ENCODE peak calls at places on chromosomes 1 and 21, in four cellular contexts. X is tibial artery, I is sigmoid colon, S is uterus. Q is an unnamed sample.

GRCh38 chr1:70528591-70529333 is 117.7 kb downstream of the CTH start:
- DNase-seq in X (no peak), I (no peak), S (peak; percentile 40), Q (peak; percentile 79)

GRCh38 chr1:194600716-194601115 is 1414.3 kb upstream of the B3GALT2 start:
- DNase-seq in I (no peak), S (no peak), X (no peak), Q (no peak)

GRCh38 chr1:54577612-54578011 is 29.6 kb downstream of the ACOT11 start:
- DNase-seq in S (peak; percentile 30), I (peak; percentile 94), X (peak; percentile 87), Q (no peak)

GRCh38 chr1:64675718-64676345 is 69.0 kb upstream of the RAVER2 start:
- DNase-seq in X (no peak), I (no peak), S (no peak), Q (no peak)

GRCh38 chr1:188295157-188295556 is 1466.4 kb downstream of the PLA2G4A start:
- DNase-seq in X (no peak), S (no peak), I (no peak), Q (no peak)

GRCh38 chr1:94550800-94551241 is 9.3 kb upstream of the F3 start:
- DNase-seq in I (no peak), S (no peak), X (no peak), Q (peak; percentile 85)

GRCh38 chr1:245822997-245823396 is 668.2 kb downstream of the KIF26B start:
- DNase-seq in I (no peak), X (no peak), S (peak; percentile 35), Q (no peak)

GRCh38 chr1:66575739-66576138 is 41.8 kb downstream of the SGIP1 start:
- DNase-seq in I (peak; percentile 67), S (peak; percentile 58), X (no peak), Q (no peak)

GRCh38 chr1:57422271-57423134 is 1.4 kb downstream of the DAB1 start:
- DNase-seq in X (no peak), S (no peak), I (no peak), Q (no peak)

GRCh38 chr1:21508580-21509350 is 458 bp upstream of the ALPL start:
- DNase-seq in X (peak; percentile 32), I (no peak), S (peak; percentile 24), Q (peak; percentile 93)

GRCh38 chr1:12595839-12596821 is 21.9 kb downstream of the DHRS3 start:
- DNase-seq in I (peak; percentile 97), S (peak; percentile 88), X (peak; percentile 94), Q (no peak)

GRCh38 chr1:203662821-203663220 is 36.2 kb downstream of the ATP2B4 start:
- DNase-seq in I (no peak), S (no peak), X (no peak), Q (no peak)

GRCh38 chr1:210663730-210664573 is 335.2 kb downstream of the HHAT start:
- DNase-seq in S (no peak), I (no peak), X (no peak), Q (no peak)

GRCh38 chr1:6440198-6441126 is 15.9 kb downstream of the ESPN start:
- DNase-seq in X (no peak), S (no peak), I (no peak), Q (peak; percentile 91)

GRCh38 chr1:19013826-19014548 is 57.5 kb upstream of the IFFO2 start:
- DNase-seq in I (no peak), X (no peak), S (no peak), Q (no peak)

GRCh38 chr1:51850420-51851297 is 27.9 kb downstream of the NRDC start:
- DNase-seq in I (no peak), X (no peak), S (no peak), Q (no peak)

GRCh38 chr1:167671727-167672511 is 41.9 kb downstream of the RCSD1 start:
- DNase-seq in I (no peak), X (no peak), S (no peak), Q (no peak)

GRCh38 chr1:10639301-10640078 is 157.0 kb downstream of the CASZ1 start:
- DNase-seq in X (no peak), S (no peak), I (no peak), Q (no peak)

GRCh38 chr1:29650041-29650400 is 413.7 kb downstream of the PTPRU start:
- DNase-seq in I (no peak), S (no peak), X (no peak), Q (no peak)

GRCh38 chr1:42932442-42932941 is 26.2 kb downstream of the SLC2A1 start:
- DNase-seq in S (no peak), X (no peak), I (no peak), Q (no peak)

GRCh38 chr1:67150931-67151330 is 15.3 kb upstream of the IL23R start:
- DNase-seq in S (no peak), X (no peak), I (no peak), Q (no peak)

GRCh38 chr1:236287757-236288619 is 6.2 kb upstream of the ERO1B start:
- DNase-seq in I (peak; percentile 87), X (no peak), S (peak; percentile 56), Q (no peak)

GRCh38 chr1:88935522-88936222 is 44.3 kb upstream of the GTF2B start:
- DNase-seq in S (no peak), I (no peak), X (no peak), Q (peak; percentile 24)

GRCh38 chr1:39566441-39567137 is 10.0 kb downstream of the PABPC4 start:
- DNase-seq in X (no peak), S (no peak), I (no peak), Q (no peak)

GRCh38 chr1:1325288-1326074 is 879 bp downstream of the CPTP start:
- DNase-seq in X (no peak), S (no peak), I (peak; percentile 79), Q (no peak)

GRCh38 chr1:36174716-36175115 is 18.8 kb downstream of the MAP7D1 start:
- DNase-seq in I (no peak), S (no peak), X (no peak), Q (no peak)

GRCh38 chr1:1594602-1594981 is 5.3 kb downstream of the FNDC10 start:
- DNase-seq in S (no peak), I (no peak), X (no peak), Q (no peak)

GRCh38 chr1:87513270-87513669 is 184.6 kb downstream of the LMO4 start:
- DNase-seq in I (no peak), X (no peak), S (no peak), Q (no peak)

GRCh38 chr1:244350027-244350426 is 101.7 kb downstream of the ADSS2 start:
- DNase-seq in X (no peak), S (no peak), I (no peak), Q (no peak)

GRCh38 chr1:46830665-46831322 is 31.9 kb downstream of the CYP4B1 start:
- DNase-seq in X (no peak), I (no peak), S (no peak), Q (no peak)

DNA sequence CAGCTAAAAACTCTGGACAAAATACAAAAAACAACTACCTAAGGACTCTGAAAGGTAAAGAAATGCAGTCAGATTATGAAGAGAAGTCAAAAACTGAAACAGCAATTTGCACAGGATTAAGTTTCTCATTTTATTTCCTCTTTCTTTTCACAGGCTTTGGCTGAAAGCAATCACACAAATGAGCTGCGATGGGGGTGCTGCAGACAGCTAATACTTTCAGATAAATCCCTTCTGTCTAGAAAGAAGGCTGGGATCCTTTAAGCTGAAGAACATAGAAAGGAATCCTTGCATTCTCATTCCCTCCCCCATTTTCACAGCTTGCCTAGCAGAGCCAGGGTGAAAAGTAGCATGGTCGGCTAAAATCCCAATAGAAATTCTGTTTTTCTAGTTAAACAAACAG is 32.0 kb upstream of the PRDX6 start:
- DNase-seq in X (no peak), S (no peak), I (no peak), Q (peak; percentile 56)
- H3K4me1 ChIP-seq in X (no peaks in the 10 kb centered on the region), S (no peaks in the 10 kb centered on the region), I (no peaks in the 10 kb centered on the region), Q (peaks cover 27% of the 10 kb centered on the region)

GRCh38 chr1:228415853-228416216 is 826 bp downstream of the TRIM17 start:
- DNase-seq in I (no peak), X (no peak), S (no peak), Q (no peak)
- H3K4me3 ChIP-seq in I (no peak overlapping the region), X (no peak overlapping the region), S (peak overlapping the region; percentile 12), Q (no peak overlapping the region)

GRCh38 chr1:59833991-59834390 is 19.2 kb downstream of the HOOK1 start:
- DNase-seq in X (no peak), S (no peak), I (no peak), Q (no peak)
- H3K36me3 ChIP-seq in X (no peaks in the 10 kb centered on the region), S (peaks cover 2% of the 10 kb centered on the region), I (no peaks in the 10 kb centered on the region), Q (no peaks in the 10 kb centered on the region)

DNA sequence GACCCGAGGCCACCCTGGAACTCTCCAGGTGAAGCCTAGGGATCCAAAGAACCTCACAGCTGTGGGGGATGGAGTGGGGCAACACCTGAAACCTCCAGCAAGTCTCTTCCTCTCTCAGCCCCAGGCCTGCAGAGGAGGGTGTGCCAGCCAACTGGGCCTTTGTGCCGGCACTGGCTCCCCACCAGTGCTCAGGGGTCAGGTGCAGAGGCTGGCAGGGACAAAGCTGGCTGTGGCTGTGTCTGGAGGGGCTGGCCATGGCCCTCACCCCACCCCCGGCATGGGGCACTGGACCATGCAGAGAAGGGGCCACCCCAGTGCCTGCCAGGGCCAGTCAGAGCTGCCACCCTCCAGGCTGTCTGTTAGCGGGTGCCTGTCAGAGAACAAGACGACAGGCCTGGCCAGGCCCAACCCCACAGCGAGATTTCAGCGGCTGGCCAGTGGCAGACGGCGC is 3.9 kb downstream of the COL18A1 start:
- DNase-seq in I (peak; percentile 66), S (no peak), X (no peak), Q (no peak)
- H3K4me1 ChIP-seq in I (peaks cover 32% of the 10 kb centered on the region), S (peaks cover 21% of the 10 kb centered on the region), X (no peaks in the 10 kb centered on the region), Q (peaks cover 7% of the 10 kb centered on the region)

DNA sequence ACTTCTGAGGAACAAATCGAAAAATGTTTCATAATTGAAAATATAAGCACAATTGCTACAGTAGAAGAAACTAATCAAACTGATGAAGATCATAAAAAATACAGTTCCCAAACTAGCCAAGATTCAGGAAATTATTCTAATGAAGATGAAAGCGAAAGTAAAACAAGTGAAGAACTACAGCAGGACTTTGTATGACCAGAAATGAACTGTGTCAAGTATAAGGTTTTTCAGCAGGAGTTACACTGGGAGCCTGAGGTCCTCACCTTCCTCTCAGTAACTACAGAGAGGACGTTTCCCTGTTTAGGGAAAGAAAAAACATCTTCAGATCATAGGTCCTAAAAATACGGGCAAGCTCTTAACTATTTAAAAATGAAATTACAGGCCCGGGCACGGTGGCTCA is 30.6 kb downstream of the IFNAR1 start:
- DNase-seq in X (no peak), I (no peak), S (no peak), Q (no peak)
- H3K4me3 ChIP-seq in X (no peak overlapping the region), I (no peak overlapping the region), S (no peak overlapping the region), Q (no peak overlapping the region)

GRCh38 chr1:156942176-156942575 is 21.7 kb downstream of the LRRC71 start:
- DNase-seq in I (no peak), S (no peak), X (no peak), Q (no peak)
- H3K36me3 ChIP-seq in I (peaks cover 77% of the 10 kb centered on the region), S (no peaks in the 10 kb centered on the region), X (peaks cover 77% of the 10 kb centered on the region), Q (peaks cover 45% of the 10 kb centered on the region)

GRCh38 chr1:214452152-214452806 is 99.1 kb downstream of the PTPN14 start:
- DNase-seq in X (no peak), S (no peak), I (no peak), Q (peak; percentile 22)

GRCh38 chr1:214451591-214451990 is 99.8 kb downstream of the PTPN14 start:
- DNase-seq in X (no peak), I (no peak), S (no peak), Q (no peak)

GRCh38 chr1:214453109-214453722 is 98.2 kb downstream of the PTPN14 start:
- DNase-seq in I (no peak), S (no peak), X (no peak), Q (no peak)

GRCh38 chr1:214455971-214456867 is 95.2 kb downstream of the PTPN14 start:
- DNase-seq in S (no peak), X (no peak), I (no peak), Q (peak; percentile 58)

GRCh38 chr1:214454619-214455396 is 96.6 kb downstream of the PTPN14 start:
- DNase-seq in S (no peak), I (no peak), X (no peak), Q (no peak)
- H3K4me1 ChIP-seq in S (no peaks in the 10 kb centered on the region), I (peaks cover 20% of the 10 kb centered on the region), X (no peaks in the 10 kb centered on the region), Q (peaks cover 37% of the 10 kb centered on the region)